ENCODE peak calls at places on chromosomes 13 and 19, in six cellular contexts. V is C1 segment of cervical spinal cord; I is HEK293T; T is T-cell; N is stimulated activated CD8-positive, alpha-beta memory T cell treated with anti-CD3 and anti-CD28 coated beads, Interleukin-7, amount 100 ng/mL, for 1 hour; W is psoas muscle. D is an unnamed sample.

GRCh38 chr19:8512115-8512967 is 1.6 kb downstream of the ZNF414 start:
- DNase-seq in V (no peak), I (peak), T (no peak), N (no peak), W (no peak), D (no peak)

GRCh38 chr19:1655131-1655981 is 2.9 kb upstream of the TCF3 start:
- DNase-seq in V (no peak), I (no peak), T (no peak), N (no peak), W (no peak), D (no peak)

GRCh38 chr19:21851596-21852345 is 15.8 kb upstream of the ZNF43 start:
- DNase-seq in V (peak), I (no peak), T (peak), N (peak), W (peak), D (peak)

GRCh38 chr19:1401138-1401888 is at the start of gene GAMT:
- DNase-seq in V (peak), I (peak), T (peak), N (peak), W (no peak), D (no peak)

GRCh38 chr13:76812206-76812882 is 73.9 kb downstream of the KCTD12 start:
- DNase-seq in V (no peak), I (no peak), T (no peak), N (no peak), W (peak), D (no peak)

GRCh38 chr13:85108356-85108755 is 690.9 kb downstream of the SLITRK6 start:
- DNase-seq in V (no peak), I (no peak), T (no peak), N (no peak), W (no peak), D (no peak)

GRCh38 chr13:40982772-40983171 is 36.3 kb downstream of the ELF1 start:
- DNase-seq in V (no peak), I (peak), T (no peak), N (no peak), W (no peak), D (no peak)

GRCh38 chr19:53102186-53102585 is 1.0 kb downstream of the ZNF160 start:
- DNase-seq in V (peak), I (no peak), T (no peak), N (no peak), W (no peak), D (no peak)

GRCh38 chr13:97068964-97069815 is 74.9 kb upstream of the OXGR1 start:
- DNase-seq in V (no peak), I (no peak), T (no peak), N (no peak), W (no peak), D (no peak)

GRCh38 chr19:12828494-12828893 is 5.9 kb downstream of the RTBDN start:
- DNase-seq in V (no peak), I (peak), T (no peak), N (no peak), W (no peak), D (no peak)

GRCh38 chr19:10111405-10111811 is at the start of gene P2RY11:
- DNase-seq in V (peak), I (no peak), T (no peak), N (no peak), W (peak), D (no peak)

GRCh38 chr13:109274188-109274821 is 512.1 kb downstream of the IRS2 start:
- DNase-seq in V (no peak), I (no peak), T (no peak), N (no peak), W (no peak), D (no peak)

GRCh38 chr19:49362048-49362925 is at the start of gene TEAD2:
- DNase-seq in V (peak), I (peak), T (no peak), N (no peak), W (peak), D (no peak)